ENCODE peak calls at places on chromosome 1, in nine cellular contexts. C, J, H, Q, S, D, E, O and Y are unnamed samples.

GRCh38 chr1:110384581-110385321 is 6.1 kb downstream of the SLC16A4 start:
- DNase-seq in C (no peak), J (no peak), H (no peak), Q (no peak), S (no peak), D (no peak), E (no peak), O (no peak), Y (no peak)

GRCh38 chr1:6251233-6251632 is 7.3 kb downstream of the HES3 start:
- DNase-seq in C (no peak), J (no peak), H (no peak), Q (no peak), S (no peak), D (no peak), E (no peak), O (no peak), Y (no peak)

GRCh38 chr1:170562644-170563338 is 30.8 kb downstream of the GORAB start:
- DNase-seq in C (peak; percentile 24), J (peak; percentile 22), H (peak; percentile 22), Q (no peak), S (peak; percentile 52), D (no peak), E (peak; percentile 75), O (peak; percentile 2), Y (peak; percentile 91)

GRCh38 chr1:21099034-21099868 is 77.4 kb downstream of the EIF4G3 start:
- DNase-seq in C (no peak), J (no peak), H (no peak), Q (no peak), S (no peak), D (no peak), E (no peak), O (no peak), Y (peak; percentile 57)

GRCh38 chr1:9251501-9251900 is 16.9 kb downstream of the H6PD start:
- DNase-seq in C (no peak), J (no peak), H (peak; percentile 60), Q (no peak), S (no peak), D (no peak), E (no peak), O (no peak), Y (no peak)

GRCh38 chr1:168628807-168629206 is 52.4 kb downstream of the XCL1 start:
- DNase-seq in C (no peak), J (peak; percentile 35), H (no peak), Q (no peak), S (peak; percentile 48), D (no peak), E (peak; percentile 65), O (no peak), Y (peak; percentile 31)

GRCh38 chr1:9845914-9846313 is 22.1 kb upstream of the CLSTN1 start:
- DNase-seq in C (no peak), J (no peak), H (no peak), Q (no peak), S (no peak), D (no peak), E (no peak), O (no peak), Y (no peak)

GRCh38 chr1:28278763-28279162 is 19.4 kb downstream of the SESN2 start:
- DNase-seq in C (no peak), J (no peak), H (no peak), Q (no peak), S (no peak), D (no peak), E (no peak), O (no peak), Y (no peak)

GRCh38 chr1:229199261-229199850 is 71.6 kb upstream of the RAB4A start:
- DNase-seq in C (no peak), J (no peak), H (no peak), Q (no peak), S (peak; percentile 37), D (no peak), E (peak; percentile 73), O (no peak), Y (no peak)

GRCh38 chr1:214445201-214445600 is 106.2 kb downstream of the PTPN14 start:
- DNase-seq in C (no peak), J (no peak), H (no peak), Q (no peak), S (no peak), D (no peak), E (no peak), O (no peak), Y (peak; percentile 69)

GRCh38 chr1:39576016-39576657 is 453 bp downstream of the PABPC4 start:
- DNase-seq in C (no peak), J (peak; percentile 42), H (peak; percentile 41), Q (peak; percentile 57), S (no peak), D (no peak), E (peak; percentile 38), O (peak; percentile 9), Y (peak; percentile 45)

GRCh38 chr1:87333692-87334347 is 5.1 kb downstream of the LMO4 start:
- DNase-seq in C (no peak), J (no peak), H (no peak), Q (no peak), S (no peak), D (no peak), E (no peak), O (no peak), Y (no peak)

GRCh38 chr1:6440198-6441126 is 15.9 kb downstream of the ESPN start:
- DNase-seq in C (peak; percentile 68), J (peak; percentile 83), H (peak; percentile 76), Q (no peak), S (peak; percentile 40), D (no peak), E (peak; percentile 75), O (peak; percentile 55), Y (peak; percentile 50)

GRCh38 chr1:99445486-99445885 is 181.2 kb downstream of the PLPPR4 start:
- DNase-seq in C (no peak), J (no peak), H (no peak), Q (no peak), S (no peak), D (no peak), E (no peak), O (no peak), Y (peak; percentile 87)

GRCh38 chr1:203932559-203932958 is 71.2 kb downstream of the SNRPE start:
- DNase-seq in C (no peak), J (no peak), H (no peak), Q (no peak), S (no peak), D (no peak), E (no peak), O (no peak), Y (no peak)

GRCh38 chr1:53278294-53278693 is 40.0 kb upstream of the MAGOH start:
- DNase-seq in C (peak; percentile 52), J (peak; percentile 73), H (peak; percentile 82), Q (peak; percentile 78), S (peak; percentile 31), D (no peak), E (peak; percentile 73), O (peak; percentile 69), Y (peak; percentile 53)

GRCh38 chr1:158101944-158102343 is 78.8 kb upstream of the CD1D start:
- DNase-seq in C (no peak), J (no peak), H (no peak), Q (no peak), S (peak; percentile 61), D (no peak), E (no peak), O (no peak), Y (peak; percentile 77)

GRCh38 chr1:160079448-160079847 is 1.9 kb upstream of the KCNJ9 start:
- DNase-seq in C (no peak), J (no peak), H (no peak), Q (no peak), S (no peak), D (no peak), E (no peak), O (no peak), Y (no peak)

GRCh38 chr1:15617173-15617873 is at the start of gene DDI2:
- DNase-seq in C (peak; percentile 93), J (peak; percentile 96), H (peak; percentile 97), Q (peak; percentile 97), S (peak; percentile 96), D (peak; percentile 96), E (peak; percentile 96), O (peak; percentile 87), Y (peak; percentile 99)

GRCh38 chr1:20325844-20326323 is 35.2 kb downstream of the VWA5B1 start:
- DNase-seq in C (no peak), J (no peak), H (no peak), Q (no peak), S (no peak), D (peak; percentile 29), E (no peak), O (no peak), Y (no peak)

GRCh38 chr1:61327436-61327835 is 245.1 kb downstream of the NFIA start:
- DNase-seq in C (no peak), J (no peak), H (no peak), Q (no peak), S (no peak), D (no peak), E (no peak), O (no peak), Y (no peak)

GRCh38 chr1:28898267-28898955 is 16.0 kb upstream of the EPB41 start:
- DNase-seq in C (peak; percentile 22), J (no peak), H (no peak), Q (no peak), S (no peak), D (no peak), E (no peak), O (no peak), Y (no peak)

GRCh38 chr1:114094303-114094663 is 59.4 kb downstream of the SYT6 start:
- DNase-seq in C (no peak), J (no peak), H (no peak), Q (no peak), S (no peak), D (no peak), E (no peak), O (no peak), Y (peak; percentile 54)

GRCh38 chr1:42893064-42893463 is 46.7 kb downstream of the ZNF691 start:
- DNase-seq in C (no peak), J (no peak), H (no peak), Q (no peak), S (no peak), D (no peak), E (no peak), O (no peak), Y (no peak)